ENCODE peak calls at places on chromosome 3, in nine cellular contexts. E is astrocyte, F is tibial artery, I is suprapubic skin, D is body of pancreas, J is Caco-2, Q is MM.1S, U is ovary, O is psoas muscle. T is an unnamed sample. For H3K36me3, the result is how much of the 10 kb centered on the place peaks cover.

GRCh38 chr3:161691677-161692076 is 195.1 kb downstream of the OTOL1 start:
- DNase-seq in E (no peak), F (no peak), I (no peak), D (no peak), J (no peak), Q (no peak), U (no peak), O (no peak), T (no peak)

GRCh38 chr3:4525555-4526238 is 32.5 kb downstream of the ITPR1 start:
- DNase-seq in E (no peak), F (no peak), I (no peak), D (no peak), J (no peak), Q (no peak), U (no peak), O (no peak), T (no peak)

GRCh38 chr3:194840661-194841514 is 155.2 kb downstream of the FAM43A start:
- DNase-seq in E (peak), F (peak), I (no peak), D (no peak), J (peak), Q (no peak), U (no peak), O (no peak), T (no peak)

GRCh38 chr3:76812649-76813048 is 227.2 kb upstream of the ROBO2 start:
- DNase-seq in E (no peak), F (no peak), I (no peak), D (no peak), J (no peak), Q (no peak), U (no peak), O (no peak), T (no peak)

GRCh38 chr3:87225659-87226058 is 1.4 kb upstream of the CHMP2B start:
- DNase-seq in E (no peak), F (no peak), I (no peak), D (peak), J (no peak), Q (no peak), U (peak), O (no peak), T (no peak)

GRCh38 chr3:24405057-24405456 is 89.6 kb downstream of the THRB start:
- DNase-seq in E (no peak), F (no peak), I (no peak), D (no peak), J (no peak), Q (no peak), U (no peak), O (no peak), T (no peak)

GRCh38 chr3:8492744-8493511 is 8.7 kb upstream of the LMCD1 start:
- DNase-seq in E (peak), F (no peak), I (no peak), D (no peak), J (no peak), Q (no peak), U (no peak), O (no peak), T (no peak)

GRCh38 chr3:14256046-14256445 is 77.4 kb downstream of the LSM3 start:
- DNase-seq in E (no peak), F (no peak), I (no peak), D (no peak), J (no peak), Q (no peak), U (no peak), O (no peak), T (no peak)

GRCh38 chr3:175431396-175431795 is 572.3 kb downstream of the NAALADL2 start:
- DNase-seq in E (peak), F (no peak), I (no peak), D (peak), J (peak), Q (no peak), U (no peak), O (no peak), T (no peak)

GRCh38 chr3:168024537-168024941 is 71.2 kb downstream of the GOLIM4 start:
- DNase-seq in E (peak), F (no peak), I (no peak), D (no peak), J (no peak), Q (peak), U (no peak), O (no peak), T (no peak)

GRCh38 chr3:190074817-190075216 is 45.9 kb downstream of the P3H2 start:
- DNase-seq in E (no peak), F (no peak), I (no peak), D (no peak), J (no peak), Q (no peak), U (no peak), O (no peak), T (peak)

GRCh38 chr3:143002083-143002712 is 828 bp downstream of the U2SURP start:
- DNase-seq in E (peak), F (no peak), I (no peak), D (no peak), J (peak), Q (peak), U (no peak), O (no peak), T (no peak)

GRCh38 chr3:32495609-32496008 is 7.0 kb downstream of the CMTM6 start:
- DNase-seq in E (no peak), F (no peak), I (no peak), D (no peak), J (peak), Q (no peak), U (no peak), O (no peak), T (no peak)

GRCh38 chr3:100590114-100590839 is 19.1 kb upstream of the ADGRG7 start:
- DNase-seq in E (peak), F (peak), I (no peak), D (peak), J (peak), Q (peak), U (peak), O (no peak), T (no peak)

GRCh38 chr3:13530241-13531009 is 18.5 kb upstream of the FBLN2 start:
- DNase-seq in E (no peak), F (no peak), I (no peak), D (no peak), J (no peak), Q (no peak), U (no peak), O (no peak), T (no peak)

GRCh38 chr3:156148946-156149348 is 28.6 kb downstream of the KCNAB1 start:
- DNase-seq in E (peak), F (no peak), I (no peak), D (no peak), J (no peak), Q (no peak), U (peak), O (no peak), T (no peak)

GRCh38 chr3:141795311-141795710 is 32.1 kb downstream of the GRK7 start:
- DNase-seq in E (no peak), F (no peak), I (no peak), D (no peak), J (no peak), Q (no peak), U (no peak), O (no peak), T (no peak)

GRCh38 chr3:142857056-142857455 is 31.8 kb downstream of the PCOLCE2 start:
- DNase-seq in E (no peak), F (no peak), I (no peak), D (peak), J (peak), Q (no peak), U (no peak), O (peak), T (no peak)

GRCh38 chr3:99817047-99817436 is 620 bp upstream of the CMSS1 start:
- DNase-seq in E (no peak), F (no peak), I (no peak), D (peak), J (peak), Q (peak), U (peak), O (peak), T (no peak)

GRCh38 chr3:156010829-156011228 is 109.5 kb upstream of the KCNAB1 start:
- DNase-seq in E (no peak), F (no peak), I (no peak), D (peak), J (peak), Q (peak), U (no peak), O (no peak), T (no peak)

GRCh38 chr3:33364531-33365128 is 75.6 kb downstream of the UBP1 start:
- DNase-seq in E (peak), F (no peak), I (no peak), D (no peak), J (no peak), Q (no peak), U (no peak), O (no peak), T (no peak)

GRCh38 chr3:119613201-119613600 is 15.5 kb downstream of the PLA1A start:
- DNase-seq in E (no peak), F (no peak), I (no peak), D (no peak), J (no peak), Q (no peak), U (no peak), O (no peak), T (no peak)

GRCh38 chr3:114928989-114929620 is 218.0 kb downstream of the ZBTB20 start:
- DNase-seq in E (no peak), F (no peak), I (no peak), D (no peak), J (no peak), Q (no peak), U (no peak), O (no peak), T (no peak)

GRCh38 chr3:7193271-7193670 is 332.4 kb downstream of the GRM7 start:
- DNase-seq in E (no peak), F (no peak), I (no peak), D (no peak), J (no peak), Q (no peak), U (no peak), O (no peak), T (no peak)

GRCh38 chr3:166451997-166452396 is 614.8 kb upstream of the BCHE start:
- DNase-seq in E (no peak), F (no peak), I (no peak), D (no peak), J (no peak), Q (no peak), U (no peak), O (no peak), T (no peak)

GRCh38 chr3:154188416-154188815 is 67.2 kb downstream of the ARHGEF26 start:
- DNase-seq in E (no peak), F (no peak), I (no peak), D (no peak), J (no peak), Q (no peak), U (no peak), O (no peak), T (no peak)

GRCh38 chr3:194220776-194221735 is 85.1 kb downstream of the HES1 start:
- DNase-seq in E (peak), F (no peak), I (no peak), D (no peak), J (no peak), Q (no peak), U (no peak), O (no peak), T (no peak)

GRCh38 chr3:123480428-123480827 is 31.5 kb upstream of the ADCY5 start:
- DNase-seq in E (no peak), F (no peak), I (peak), D (no peak), J (no peak), Q (no peak), U (no peak), O (no peak), T (no peak)

GRCh38 chr3:55305714-55306485 is 181.2 kb downstream of the WNT5A start:
- DNase-seq in E (no peak), F (peak), I (peak), D (peak), J (no peak), Q (no peak), U (no peak), O (peak), T (no peak)

GRCh38 chr3:159814161-159814560 is 174.5 kb upstream of the IL12A start:
- DNase-seq in E (no peak), F (no peak), I (no peak), D (no peak), J (peak), Q (peak), U (no peak), O (no peak), T (no peak)

GRCh38 chr3:119637679-119638525 is 22.5 kb downstream of the POPDC2 start:
- DNase-seq in E (peak), F (no peak), I (peak), D (no peak), J (no peak), Q (peak), U (no peak), O (no peak), T (peak)

GRCh38 chr3:127262533-127262932 is 25.3 kb downstream of the PRR20G start:
- DNase-seq in E (no peak), F (no peak), I (no peak), D (no peak), J (no peak), Q (no peak), U (no peak), O (no peak), T (no peak)

GRCh38 chr3:127263586-127264231 is 24.1 kb downstream of the PRR20G start:
- DNase-seq in E (no peak), F (no peak), I (no peak), D (no peak), J (no peak), Q (no peak), U (no peak), O (no peak), T (no peak)

GRCh38 chr3:127264292-127264691 is 23.6 kb downstream of the PRR20G start:
- DNase-seq in E (peak), F (no peak), I (no peak), D (no peak), J (no peak), Q (no peak), U (no peak), O (no peak), T (no peak)

GRCh38 chr3:127261925-127262324 is 25.9 kb downstream of the PRR20G start:
- DNase-seq in E (no peak), F (no peak), I (no peak), D (no peak), J (no peak), Q (no peak), U (no peak), O (no peak), T (no peak)

DNA sequence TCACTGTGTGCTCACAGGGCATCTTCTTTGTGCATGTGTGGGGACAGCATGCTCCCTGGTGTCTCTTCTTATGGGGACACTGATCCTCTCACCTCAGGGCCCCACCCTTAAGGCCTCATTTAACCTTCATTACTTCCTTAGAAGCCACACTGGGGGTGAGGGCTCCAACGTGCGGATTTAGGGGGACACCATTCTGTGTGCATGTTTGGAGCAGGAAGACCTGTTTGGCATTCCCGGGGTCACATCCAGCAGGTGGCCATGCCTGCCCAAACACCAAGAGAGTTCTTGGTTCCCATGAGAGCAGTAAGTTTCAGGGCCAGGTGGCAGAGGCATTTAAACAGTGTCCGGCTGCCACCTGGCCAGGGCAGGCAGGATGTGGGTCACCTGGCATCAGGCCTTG is 24.8 kb downstream of the PRR20G start:
- DNase-seq in E (no peak), F (no peak), I (no peak), D (no peak), J (no peak), Q (no peak), U (no peak), O (no peak), T (no peak)
- H3K4me3 ChIP-seq in E (no peak), F (no peak), I (no peak), D (no peak), J (no peak), Q (no peak), U (no peak), O (no peak), T (no peak)

GRCh38 chr3:38136807-38137614 is at the start of gene ACAA1:
- DNase-seq in E (peak), F (peak), I (peak), D (peak), J (peak), Q (peak), U (peak), O (peak), T (peak)
- H3K36me3 ChIP-seq in E (under half), F (under half), I (under half), D (under half), J (under half), Q (under half), U (under half), O (under half), T (under half)

GRCh38 chr3:182139627-182140357 is 428.1 kb downstream of the SOX2 start:
- DNase-seq in E (no peak), F (no peak), I (no peak), D (no peak), J (peak), Q (no peak), U (no peak), O (no peak), T (no peak)
- TF ChIP-seq CTCF in E (no peak), F (no peak), I (no peak), D (no peak), J (no peak), Q (peak), U (no peak), O (no peak), T (no peak)

DNA sequence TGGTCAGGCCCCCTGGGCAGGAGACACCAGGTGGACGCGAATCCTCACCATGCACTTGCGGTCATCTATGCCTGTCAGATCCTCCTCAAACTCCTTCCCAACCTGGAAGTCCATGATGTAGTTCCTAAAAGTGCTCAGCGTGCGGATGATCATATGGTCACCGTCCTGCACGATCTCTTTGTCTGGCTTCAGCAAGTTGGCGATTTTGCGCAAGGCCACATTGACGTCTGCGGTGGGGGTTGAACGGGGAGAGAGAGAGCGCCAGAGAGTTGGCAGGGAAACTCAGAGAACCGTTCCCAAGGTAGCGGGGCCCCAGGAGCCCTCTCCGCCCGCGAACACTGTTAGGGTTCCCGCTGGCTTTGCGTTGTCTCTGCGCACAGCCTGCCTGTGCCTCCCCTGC is 809 bp downstream of the RBP1 start:
- DNase-seq in E (peak), F (peak), I (no peak), D (peak), J (no peak), Q (no peak), U (peak), O (peak), T (no peak)
- H3K4me3 ChIP-seq in E (peak), F (peak), I (peak), D (peak), J (no peak), Q (no peak), U (peak), O (peak), T (no peak)

DNA sequence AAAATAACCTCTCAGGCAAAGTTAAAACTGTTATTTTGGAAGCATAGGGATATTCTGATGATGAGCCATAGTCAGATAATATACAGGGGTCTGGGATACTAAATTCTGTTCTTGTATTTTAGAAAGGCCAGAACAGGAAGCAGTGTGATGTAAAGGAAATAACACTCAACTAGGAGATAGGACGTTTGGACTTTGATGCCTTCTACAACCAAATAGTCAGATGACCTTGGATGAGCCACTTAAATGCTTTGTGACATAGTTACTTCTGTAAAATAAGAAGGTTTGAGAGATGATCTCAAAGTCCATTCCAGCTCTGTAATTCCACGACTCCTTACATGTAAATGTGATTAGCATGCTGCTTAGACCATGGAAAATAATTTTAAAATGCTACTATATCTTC is 29.5 kb upstream of the CCDC54 start:
- DNase-seq in E (no peak), F (no peak), I (no peak), D (no peak), J (no peak), Q (no peak), U (no peak), O (no peak), T (no peak)
- H3K36me3 ChIP-seq in E (under half), F (under half), I (under half), D (under half), J (under half), Q (under half), U (under half), O (under half), T (under half)

DNA sequence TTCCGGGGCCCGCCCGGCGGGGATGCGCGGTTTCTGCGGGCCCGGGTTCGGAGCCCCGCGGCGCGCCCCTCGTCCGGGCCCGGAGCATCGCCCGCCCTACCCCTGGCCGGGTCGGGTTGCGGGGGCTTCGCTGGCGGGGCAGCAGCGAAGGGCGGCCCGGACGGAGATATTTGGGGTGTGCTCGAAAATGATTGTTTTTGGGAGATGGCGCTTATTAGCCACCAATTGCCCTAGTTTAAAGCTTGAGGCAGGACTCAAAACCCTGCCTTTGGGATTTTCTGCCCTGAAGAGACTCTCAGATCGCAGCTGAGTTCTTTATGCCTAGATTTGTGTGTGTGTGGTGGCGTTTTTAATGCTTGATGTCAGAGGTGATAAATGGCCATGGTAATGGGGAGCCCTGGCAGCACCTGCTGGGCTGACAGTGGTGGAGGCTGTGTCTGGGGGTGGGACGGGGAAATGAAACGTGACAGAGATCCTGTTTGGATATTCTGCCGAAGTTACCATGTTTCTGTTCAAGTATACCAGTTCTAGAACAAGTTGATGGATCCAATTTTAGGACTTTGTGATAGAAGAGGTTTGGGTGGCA is 582 bp downstream of the KCTD6 start:
- DNase-seq in E (no peak), F (no peak), I (no peak), D (peak), J (peak), Q (peak), U (no peak), O (no peak), T (peak)
- TF ChIP-seq CTCF in E (no peak), F (no peak), I (no peak), D (no peak), J (no peak), Q (no peak), U (no peak), O (no peak), T (no peak)

GRCh38 chr3:184261270-184262165 is at the start of gene CAMK2N2:
- DNase-seq in E (peak), F (no peak), I (no peak), D (peak), J (peak), Q (peak), U (no peak), O (peak), T (no peak)
- H3K4me3 ChIP-seq in E (peak), F (peak), I (peak), D (peak), J (peak), Q (peak), U (peak), O (peak), T (peak)

GRCh38 chr3:125511420-125512094 is 8.4 kb downstream of the SNX4 start:
- DNase-seq in E (peak), F (no peak), I (no peak), D (no peak), J (no peak), Q (peak), U (no peak), O (no peak), T (no peak)

GRCh38 chr3:125512135-125512920 is 7.7 kb downstream of the SNX4 start:
- DNase-seq in E (peak), F (no peak), I (no peak), D (no peak), J (no peak), Q (peak), U (no peak), O (no peak), T (peak)

GRCh38 chr3:125507128-125507527 is 12.9 kb downstream of the SNX4 start:
- DNase-seq in E (no peak), F (no peak), I (no peak), D (no peak), J (no peak), Q (no peak), U (no peak), O (no peak), T (no peak)
- H3K36me3 ChIP-seq in E (under half), F (under half), I (under half), D (under half), J (under half), Q (under half), U (under half), O (under half), T (under half)

GRCh38 chr3:185968168-185968567 is 30.4 kb upstream of the TRA2B start:
- DNase-seq in E (no peak), F (no peak), I (no peak), D (no peak), J (no peak), Q (no peak), U (no peak), O (no peak), T (no peak)
- TF ChIP-seq CTCF in E (no peak), F (no peak), I (no peak), D (no peak), J (no peak), Q (no peak), U (no peak), O (no peak), T (no peak)

GRCh38 chr3:19073341-19074105 is 74.8 kb upstream of the KCNH8 start:
- DNase-seq in E (no peak), F (no peak), I (no peak), D (no peak), J (no peak), Q (no peak), U (no peak), O (no peak), T (no peak)
- H3K4me3 ChIP-seq in E (no peak), F (no peak), I (no peak), D (no peak), J (no peak), Q (no peak), U (no peak), O (no peak), T (no peak)